ENCODE peak calls at places on chromosome 1, in seven cellular contexts. One of them, this sample, is unnamed. For H3K4me1, the result is how much of the 10 kb centered on the place peaks cover.

GRCh38 chr1:12244585-12244984 is 14.8 kb downstream of the VPS13D start:
- DNase-seq in A549: no peak
- DNase-seq in breast epithelium: peak
- DNase-seq in ovary: no peak
- DNase-seq in IMR-90: no peak
- DNase-seq in esophagus squamous epithelium: no peak
- DNase-seq in prostate gland: peak
- DNase-seq in this sample: no peak

GRCh38 chr1:62327360-62328051 is 8.3 kb upstream of the KANK4 start:
- DNase-seq in prostate gland: no peak
- DNase-seq in ovary: no peak
- DNase-seq in esophagus squamous epithelium: no peak
- DNase-seq in A549: no peak
- DNase-seq in breast epithelium: no peak
- DNase-seq in IMR-90: no peak
- DNase-seq in this sample: no peak

GRCh38 chr1:182561432-182561831 is 27.6 kb downstream of the RNASEL start:
- DNase-seq in esophagus squamous epithelium: no peak
- DNase-seq in A549: no peak
- DNase-seq in ovary: no peak
- DNase-seq in breast epithelium: no peak
- DNase-seq in IMR-90: no peak
- DNase-seq in prostate gland: no peak
- DNase-seq in this sample: no peak

GRCh38 chr1:162236201-162236600 is 140.5 kb downstream of the SPATA46 start:
- DNase-seq in breast epithelium: no peak
- DNase-seq in prostate gland: no peak
- DNase-seq in IMR-90: no peak
- DNase-seq in A549: no peak
- DNase-seq in esophagus squamous epithelium: no peak
- DNase-seq in ovary: no peak
- DNase-seq in this sample: no peak

GRCh38 chr1:215198021-215198420 is 115.5 kb downstream of the KCNK2 start:
- DNase-seq in esophagus squamous epithelium: no peak
- DNase-seq in A549: no peak
- DNase-seq in IMR-90: no peak
- DNase-seq in breast epithelium: no peak
- DNase-seq in ovary: no peak
- DNase-seq in prostate gland: no peak
- DNase-seq in this sample: no peak

GRCh38 chr1:164576311-164577271 is 17.6 kb downstream of the PBX1 start:
- DNase-seq in breast epithelium: no peak
- DNase-seq in prostate gland: no peak
- DNase-seq in esophagus squamous epithelium: no peak
- DNase-seq in ovary: peak
- DNase-seq in A549: no peak
- DNase-seq in IMR-90: peak
- DNase-seq in this sample: no peak

GRCh38 chr1:52913014-52913413 is 8.5 kb downstream of the ECHDC2 start:
- DNase-seq in breast epithelium: no peak
- DNase-seq in esophagus squamous epithelium: no peak
- DNase-seq in IMR-90: no peak
- DNase-seq in prostate gland: no peak
- DNase-seq in A549: no peak
- DNase-seq in ovary: no peak
- DNase-seq in this sample: no peak

GRCh38 chr1:26317612-26318337 is at the start of gene CD52:
- DNase-seq in A549: no peak
- DNase-seq in esophagus squamous epithelium: no peak
- DNase-seq in prostate gland: no peak
- DNase-seq in IMR-90: no peak
- DNase-seq in ovary: no peak
- DNase-seq in breast epithelium: no peak
- DNase-seq in this sample: no peak

GRCh38 chr1:9145714-9146113 is 16.8 kb upstream of the GPR157 start:
- DNase-seq in esophagus squamous epithelium: no peak
- DNase-seq in ovary: no peak
- DNase-seq in A549: no peak
- DNase-seq in IMR-90: no peak
- DNase-seq in breast epithelium: no peak
- DNase-seq in prostate gland: no peak
- DNase-seq in this sample: no peak

GRCh38 chr1:211925016-211925415 is 94.5 kb upstream of the LPGAT1 start:
- DNase-seq in ovary: no peak
- DNase-seq in IMR-90: no peak
- DNase-seq in breast epithelium: no peak
- DNase-seq in A549: no peak
- DNase-seq in prostate gland: peak
- DNase-seq in esophagus squamous epithelium: no peak
- DNase-seq in this sample: no peak

GRCh38 chr1:65998763-65999583 is 206.3 kb downstream of the PDE4B start:
- DNase-seq in A549: no peak
- DNase-seq in prostate gland: no peak
- DNase-seq in esophagus squamous epithelium: no peak
- DNase-seq in ovary: no peak
- DNase-seq in breast epithelium: no peak
- DNase-seq in IMR-90: no peak
- DNase-seq in this sample: no peak

GRCh38 chr1:55816456-55816794 is 601.3 kb upstream of the USP24 start:
- DNase-seq in IMR-90: peak
- DNase-seq in ovary: no peak
- DNase-seq in breast epithelium: no peak
- DNase-seq in prostate gland: no peak
- DNase-seq in A549: no peak
- DNase-seq in esophagus squamous epithelium: no peak
- DNase-seq in this sample: no peak

GRCh38 chr1:175862418-175862817 is 119.0 kb upstream of the TNR start:
- DNase-seq in IMR-90: no peak
- DNase-seq in A549: no peak
- DNase-seq in ovary: no peak
- DNase-seq in prostate gland: no peak
- DNase-seq in esophagus squamous epithelium: no peak
- DNase-seq in breast epithelium: no peak
- DNase-seq in this sample: no peak

GRCh38 chr1:224357626-224358124 is 996 bp downstream of the CNIH4 start:
- DNase-seq in ovary: no peak
- DNase-seq in breast epithelium: no peak
- DNase-seq in prostate gland: no peak
- DNase-seq in A549: peak
- DNase-seq in IMR-90: peak
- DNase-seq in esophagus squamous epithelium: no peak
- DNase-seq in this sample: no peak

GRCh38 chr1:107866870-107867269 is 98.1 kb downstream of the VAV3 start:
- DNase-seq in IMR-90: no peak
- DNase-seq in esophagus squamous epithelium: no peak
- DNase-seq in breast epithelium: no peak
- DNase-seq in A549: no peak
- DNase-seq in prostate gland: no peak
- DNase-seq in ovary: no peak
- DNase-seq in this sample: no peak

GRCh38 chr1:36471830-36472641 is 7.9 kb upstream of the MRPS15 start:
- DNase-seq in ovary: no peak
- DNase-seq in prostate gland: no peak
- DNase-seq in IMR-90: no peak
- DNase-seq in A549: no peak
- DNase-seq in breast epithelium: no peak
- DNase-seq in esophagus squamous epithelium: no peak
- DNase-seq in this sample: no peak

GRCh38 chr1:50493710-50494109 is 70.5 kb upstream of the DMRTA2 start:
- DNase-seq in breast epithelium: no peak
- DNase-seq in prostate gland: peak
- DNase-seq in esophagus squamous epithelium: no peak
- DNase-seq in IMR-90: no peak
- DNase-seq in A549: no peak
- DNase-seq in ovary: no peak
- DNase-seq in this sample: no peak

DNA sequence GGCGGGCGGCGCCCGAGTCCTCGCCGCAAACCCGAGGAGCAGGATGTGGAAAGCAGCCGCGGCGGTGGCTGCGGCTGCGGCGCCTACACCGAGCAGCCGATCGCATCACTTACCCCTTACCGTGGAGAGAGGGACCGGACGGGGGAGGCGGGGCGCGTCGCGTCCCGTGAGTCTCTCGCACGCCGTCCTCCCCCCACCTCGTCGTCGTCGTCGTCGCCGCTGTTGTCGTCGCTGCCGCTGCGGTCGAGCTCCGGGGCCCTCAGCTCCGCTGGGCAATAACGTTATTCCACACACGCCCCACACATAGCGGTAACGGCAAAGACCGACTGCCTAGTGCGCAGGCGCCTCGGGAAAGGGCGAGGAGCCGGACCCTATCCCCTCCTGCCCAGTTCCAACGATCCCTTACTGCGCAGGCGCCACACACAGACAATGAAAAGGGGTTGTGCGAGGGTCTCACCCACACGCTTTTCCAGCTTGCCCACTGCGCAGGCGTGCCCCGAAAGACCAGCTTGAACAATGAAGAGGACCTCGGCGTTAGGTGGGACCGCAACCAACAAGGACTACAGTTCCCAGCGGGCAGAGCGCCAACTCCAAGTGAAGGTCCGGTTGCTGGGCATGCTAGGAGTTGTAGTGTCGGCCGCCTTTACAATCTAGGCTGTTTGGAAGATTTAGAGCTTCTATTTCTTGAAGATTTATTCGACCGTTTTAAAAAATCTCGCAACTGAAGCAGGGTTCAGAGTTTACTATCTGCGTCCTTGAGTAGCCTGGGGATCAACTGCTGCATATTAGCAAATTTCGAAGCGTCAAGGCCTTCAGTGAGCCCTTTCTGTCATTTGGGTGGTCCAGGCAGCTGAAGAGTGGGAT is at the start of gene CEP170:
- DNase-seq in A549: peak
- DNase-seq in prostate gland: peak
- DNase-seq in breast epithelium: peak
- DNase-seq in ovary: peak
- DNase-seq in esophagus squamous epithelium: peak
- DNase-seq in IMR-90: peak
- DNase-seq in this sample: peak
- TF ChIP-seq POLR2A in A549: peak
- TF ChIP-seq POLR2A in prostate gland: peak
- TF ChIP-seq POLR2A in breast epithelium: no peak
- TF ChIP-seq POLR2A in ovary: peak
- TF ChIP-seq POLR2A in esophagus squamous epithelium: peak
- TF ChIP-seq POLR2A in IMR-90: no peak
- TF ChIP-seq POLR2A in this sample: no peak

DNA sequence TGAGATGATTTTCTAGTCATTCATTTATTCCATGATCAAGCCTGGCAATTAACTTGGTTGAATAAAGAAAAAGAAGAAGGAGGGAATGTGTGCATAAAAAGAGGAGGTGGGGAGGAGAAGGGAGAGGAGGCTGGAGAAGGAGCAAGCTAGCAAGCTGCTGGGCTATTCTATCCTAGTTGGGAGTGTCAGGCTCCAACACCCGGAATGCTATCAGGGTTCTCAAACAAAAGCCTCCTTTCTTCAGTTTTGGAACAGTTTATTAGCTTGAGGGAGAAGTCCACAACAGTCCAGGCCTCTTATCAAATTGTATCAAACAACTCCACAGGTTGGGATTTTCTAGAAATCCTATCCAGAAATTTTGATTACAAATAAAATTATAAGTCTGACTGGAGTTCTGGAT is 80.0 kb downstream of the BCAR3 start:
- DNase-seq in breast epithelium: no peak
- DNase-seq in prostate gland: no peak
- DNase-seq in IMR-90: no peak
- DNase-seq in ovary: no peak
- DNase-seq in esophagus squamous epithelium: no peak
- DNase-seq in A549: no peak
- DNase-seq in this sample: no peak
- H3K4me1 ChIP-seq in breast epithelium: under half
- H3K4me1 ChIP-seq in prostate gland: under half
- H3K4me1 ChIP-seq in IMR-90: under half
- H3K4me1 ChIP-seq in ovary: under half
- H3K4me1 ChIP-seq in esophagus squamous epithelium: under half
- H3K4me1 ChIP-seq in A549: half or more
- H3K4me1 ChIP-seq in this sample: half or more

GRCh38 chr1:228106800-228107054 is 2.4 kb downstream of the MRPL55 start:
- DNase-seq in A549: no peak
- DNase-seq in breast epithelium: no peak
- DNase-seq in prostate gland: no peak
- DNase-seq in ovary: no peak
- DNase-seq in IMR-90: no peak
- DNase-seq in esophagus squamous epithelium: no peak
- DNase-seq in this sample: no peak

GRCh38 chr1:228104526-228105251 is 1.6 kb upstream of the C1orf35 start:
- DNase-seq in ovary: peak
- DNase-seq in A549: no peak
- DNase-seq in prostate gland: no peak
- DNase-seq in breast epithelium: no peak
- DNase-seq in esophagus squamous epithelium: no peak
- DNase-seq in IMR-90: no peak
- DNase-seq in this sample: no peak

GRCh38 chr1:228105996-228106799 is 2.9 kb downstream of the MRPL55 start:
- DNase-seq in ovary: no peak
- DNase-seq in A549: no peak
- DNase-seq in IMR-90: no peak
- DNase-seq in prostate gland: no peak
- DNase-seq in esophagus squamous epithelium: no peak
- DNase-seq in breast epithelium: no peak
- DNase-seq in this sample: no peak

GRCh38 chr1:228107636-228108035 is 1.5 kb downstream of the MRPL55 start:
- DNase-seq in ovary: peak
- DNase-seq in breast epithelium: no peak
- DNase-seq in prostate gland: no peak
- DNase-seq in IMR-90: no peak
- DNase-seq in esophagus squamous epithelium: no peak
- DNase-seq in A549: no peak
- DNase-seq in this sample: no peak

GRCh38 chr1:228105269-228105995 is 2.3 kb upstream of the C1orf35 start:
- DNase-seq in IMR-90: no peak
- DNase-seq in esophagus squamous epithelium: no peak
- DNase-seq in breast epithelium: no peak
- DNase-seq in prostate gland: no peak
- DNase-seq in A549: no peak
- DNase-seq in ovary: peak
- DNase-seq in this sample: no peak
- TF ChIP-seq POLR2A in IMR-90: no peak
- TF ChIP-seq POLR2A in esophagus squamous epithelium: no peak
- TF ChIP-seq POLR2A in breast epithelium: no peak
- TF ChIP-seq POLR2A in prostate gland: no peak
- TF ChIP-seq POLR2A in A549: no peak
- TF ChIP-seq POLR2A in ovary: no peak
- TF ChIP-seq POLR2A in this sample: no peak

DNA sequence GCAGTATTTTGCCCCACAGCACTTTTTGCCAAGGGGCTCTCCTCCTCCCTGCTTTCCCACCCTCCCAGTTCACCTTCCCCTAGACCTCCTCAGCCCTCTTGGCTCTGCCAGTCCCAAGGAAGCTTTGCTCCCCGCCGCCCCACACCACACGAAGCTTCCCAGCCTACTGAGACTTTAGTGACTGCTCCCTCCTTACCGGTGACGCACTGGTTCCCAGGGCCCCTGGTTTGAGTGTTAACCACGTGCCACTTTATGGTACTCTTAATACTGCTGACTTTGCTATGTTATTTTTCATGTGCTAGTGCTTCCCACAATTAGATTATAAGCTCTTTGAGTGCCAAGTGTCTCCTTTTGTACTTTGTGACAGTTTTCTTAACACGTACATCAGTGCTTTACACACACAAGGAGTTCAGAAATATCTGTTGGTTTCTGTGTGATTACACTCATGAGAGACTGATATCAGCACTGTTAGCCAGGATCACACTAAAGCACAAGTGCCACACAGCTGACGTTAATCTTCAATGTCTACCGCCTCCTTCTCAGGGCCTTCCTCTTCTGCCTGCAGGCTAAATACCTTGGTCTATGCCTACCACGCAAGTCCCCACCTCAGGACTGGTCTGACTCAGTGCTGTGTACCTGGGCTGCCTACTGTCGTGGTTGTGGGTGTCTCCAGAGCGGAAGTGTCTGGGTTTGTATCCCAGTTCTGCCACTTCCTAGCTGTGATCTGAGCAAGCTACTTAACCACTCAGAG is 61.0 kb downstream of the DNTTIP2 start:
- DNase-seq in A549: no peak
- DNase-seq in esophagus squamous epithelium: no peak
- DNase-seq in IMR-90: no peak
- DNase-seq in prostate gland: no peak
- DNase-seq in breast epithelium: no peak
- DNase-seq in ovary: no peak
- DNase-seq in this sample: no peak
- H3K4me1 ChIP-seq in A549: under half
- H3K4me1 ChIP-seq in esophagus squamous epithelium: under half
- H3K4me1 ChIP-seq in IMR-90: under half
- H3K4me1 ChIP-seq in prostate gland: under half
- H3K4me1 ChIP-seq in breast epithelium: under half
- H3K4me1 ChIP-seq in ovary: under half
- H3K4me1 ChIP-seq in this sample: under half

This sample was measured in suprapubic skin.